ENCODE peak calls at places on chromosomes 1 and 21, in four cellular contexts. U is IMR-90, Q is H9, B is H1. L is an unnamed sample.
A peak's percentile ranks its signal among the peaks of the same experiment; 100 is the strongest.

GRCh38 chr1:24621121-24621520 is 22.0 kb upstream of the SRRM1 start:
- DNase-seq in B (peak; percentile 30), U (peak; percentile 27), Q (no peak), L (no peak)

GRCh38 chr1:207833381-207833780 is 77.5 kb downstream of the CD34 start:
- DNase-seq in Q (no peak), U (no peak), B (no peak), L (no peak)

GRCh38 chr21:41589620-41590175 is 81.7 kb upstream of the TMPRSS2 start:
- DNase-seq in Q (no peak), U (no peak), B (no peak), L (no peak)

GRCh38 chr1:52142220-52143153 is 598 bp downstream of the ZFYVE9 start:
- DNase-seq in B (peak; percentile 66), U (peak; percentile 52), Q (peak; percentile 54), L (peak; percentile 69)

GRCh38 chr1:207993477-207994445 is 82.8 kb upstream of the CD34 start:
- DNase-seq in U (no peak), Q (peak; percentile 64), B (peak; percentile 70), L (peak; percentile 70)

GRCh38 chr1:93620841-93621210 is 60.8 kb downstream of the BCAR3 start:
- DNase-seq in B (no peak), Q (peak; percentile 68), U (no peak), L (peak; percentile 92)

GRCh38 chr1:183363967-183364366 is 54.2 kb downstream of the NMNAT2 start:
- DNase-seq in B (no peak), U (no peak), Q (no peak), L (no peak)

GRCh38 chr1:21639594-21640041 is 29.5 kb downstream of the RAP1GAP start:
- DNase-seq in Q (no peak), U (no peak), B (no peak), L (peak; percentile 78)

GRCh38 chr1:246447501-246447900 is 59.6 kb downstream of the SMYD3 start:
- DNase-seq in Q (no peak), U (peak; percentile 28), B (no peak), L (no peak)

GRCh38 chr1:96901783-96902363 is 180.3 kb downstream of the PTBP2 start:
- DNase-seq in U (no peak), B (peak; percentile 54), Q (peak; percentile 49), L (no peak)

GRCh38 chr21:45467221-45467779 is 62.3 kb downstream of the COL18A1 start:
- DNase-seq in B (no peak), U (no peak), Q (no peak), L (no peak)
- H4K8ac ChIP-seq in B (no peak overlapping the region), U (no peak overlapping the region), Q (no peak overlapping the region), L (no peak overlapping the region)

GRCh38 chr1:213138892-213139291 is 87.9 kb downstream of the RPS6KC1 start:
- DNase-seq in U (peak; percentile 69), Q (no peak), B (no peak), L (no peak)
- H4K5ac ChIP-seq in U (no peak overlapping the region), Q (no peak overlapping the region), B (no peak overlapping the region), L (no peak overlapping the region)

DNA sequence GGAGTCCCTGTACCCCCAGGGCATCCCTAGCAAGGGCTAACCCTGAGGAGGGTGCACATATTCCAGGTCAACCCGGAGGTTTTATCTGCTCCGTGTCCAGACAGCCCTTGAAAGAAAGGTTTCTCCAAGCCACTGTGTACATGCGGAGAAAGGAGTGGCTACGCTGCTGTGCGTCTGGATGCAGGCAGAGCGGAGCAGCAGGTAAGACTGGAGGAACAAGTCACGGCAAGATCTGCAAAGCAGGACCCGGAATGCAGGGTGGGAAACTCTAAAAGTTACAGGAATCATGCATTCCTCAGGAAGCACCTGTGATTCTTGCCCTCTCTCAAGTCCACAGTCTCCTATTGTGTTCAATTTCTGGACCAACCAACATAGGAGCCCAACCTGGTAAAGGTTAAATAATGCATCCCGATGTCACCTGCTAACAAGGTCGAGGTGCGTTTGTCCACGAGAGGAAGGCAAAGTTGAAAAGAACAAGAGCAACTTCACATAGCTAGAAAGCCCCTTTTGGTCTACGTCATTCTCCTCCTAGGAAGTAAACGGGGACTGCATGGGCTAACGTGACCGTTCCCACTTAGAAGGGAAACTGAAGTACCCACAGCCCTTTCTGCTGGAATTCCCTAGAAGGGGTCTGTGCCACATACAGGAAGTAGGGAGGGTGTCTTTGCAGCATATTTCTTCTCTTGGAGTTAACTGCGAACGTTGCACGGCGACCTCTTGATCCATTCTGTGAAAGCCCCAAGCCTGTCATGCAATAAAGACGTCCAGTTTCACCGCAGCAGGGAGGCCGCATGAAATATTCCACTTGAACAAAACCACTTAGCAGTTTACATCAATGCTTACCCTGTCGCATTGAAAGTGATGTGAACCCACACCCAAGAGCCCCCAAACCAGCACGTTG is 5.8 kb downstream of the TIAM1 start:
- DNase-seq in Q (no peak), B (no peak), U (no peak), L (no peak)
- H4K8ac ChIP-seq in Q (no peak overlapping the region), B (no peak overlapping the region), U (no peak overlapping the region), L (no peak overlapping the region)

GRCh38 chr1:154459044-154459443 is 43.0 kb upstream of the TDRD10 start:
- DNase-seq in Q (no peak), U (no peak), B (no peak), L (no peak)

GRCh38 chr1:154456631-154457030 is 45.4 kb upstream of the TDRD10 start:
- DNase-seq in B (no peak), U (no peak), Q (no peak), L (no peak)

GRCh38 chr1:154453577-154454352 is 48.3 kb upstream of the TDRD10 start:
- DNase-seq in U (peak; percentile 71), Q (no peak), B (no peak), L (no peak)

GRCh38 chr1:154453155-154453554 is 48.0 kb downstream of the IL6R start:
- DNase-seq in Q (no peak), B (no peak), U (no peak), L (no peak)

DNA sequence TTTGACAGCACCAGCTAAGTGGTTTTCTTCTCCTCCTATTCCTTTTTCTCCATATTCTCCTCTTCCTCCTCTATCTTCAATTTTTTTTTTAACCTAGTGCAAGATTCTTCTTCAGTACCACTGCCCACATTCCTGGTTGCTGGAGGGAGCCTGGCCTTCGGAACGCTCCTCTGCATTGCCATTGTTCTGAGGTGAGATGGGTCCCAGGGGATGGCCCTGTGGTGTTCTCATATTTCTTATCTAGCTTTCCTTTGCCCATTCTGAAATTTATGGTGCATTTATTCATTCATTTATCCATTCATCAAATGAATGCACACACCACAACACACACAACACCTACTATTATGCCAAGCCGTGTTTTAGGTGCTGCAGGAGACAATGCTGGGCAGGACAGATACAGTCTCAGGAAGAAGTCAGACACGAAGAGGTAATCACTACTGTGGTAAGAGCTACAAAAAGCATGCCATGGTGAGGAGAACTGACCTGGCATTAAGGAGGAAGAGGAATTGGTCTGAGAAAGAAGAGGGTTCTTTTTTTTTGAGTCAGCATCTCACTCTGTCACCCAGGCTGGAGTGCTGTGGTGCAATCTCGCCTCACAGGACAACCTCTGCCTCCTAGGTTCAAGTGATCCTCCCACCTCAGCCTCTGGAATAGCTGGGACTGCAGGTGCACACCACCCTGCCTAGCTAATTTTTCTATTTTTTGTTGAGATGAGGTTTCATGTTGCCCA is 47.5 kb upstream of the TDRD10 start:
- DNase-seq in U (no peak), Q (no peak), B (no peak), L (no peak)
- H4K5ac ChIP-seq in U (no peak overlapping the region), Q (no peak overlapping the region), B (no peak overlapping the region), L (no peak overlapping the region)

DNA sequence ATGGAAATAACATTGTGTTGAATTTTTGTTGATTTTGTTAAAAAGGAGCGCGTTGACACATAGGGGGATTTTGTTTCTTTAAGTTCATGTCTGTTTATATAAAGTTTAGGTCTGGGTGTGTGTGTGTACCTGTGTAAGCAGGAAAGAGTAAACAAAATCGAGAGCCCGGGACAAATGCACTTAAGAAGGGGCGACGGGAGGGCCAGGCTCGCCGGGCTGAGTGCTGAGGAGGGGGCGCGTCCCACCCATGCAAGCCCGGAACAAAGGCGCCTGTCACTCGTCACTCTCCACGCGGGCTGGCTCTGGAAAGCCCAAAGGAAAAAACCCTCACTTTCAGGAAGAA is 28.8 kb upstream of the TRIM17 start:
- DNase-seq in U (no peak), B (no peak), Q (no peak), L (no peak)
- H4K8ac ChIP-seq in U (no peak overlapping the region), B (no peak overlapping the region), Q (no peak overlapping the region), L (no peak overlapping the region)

DNA sequence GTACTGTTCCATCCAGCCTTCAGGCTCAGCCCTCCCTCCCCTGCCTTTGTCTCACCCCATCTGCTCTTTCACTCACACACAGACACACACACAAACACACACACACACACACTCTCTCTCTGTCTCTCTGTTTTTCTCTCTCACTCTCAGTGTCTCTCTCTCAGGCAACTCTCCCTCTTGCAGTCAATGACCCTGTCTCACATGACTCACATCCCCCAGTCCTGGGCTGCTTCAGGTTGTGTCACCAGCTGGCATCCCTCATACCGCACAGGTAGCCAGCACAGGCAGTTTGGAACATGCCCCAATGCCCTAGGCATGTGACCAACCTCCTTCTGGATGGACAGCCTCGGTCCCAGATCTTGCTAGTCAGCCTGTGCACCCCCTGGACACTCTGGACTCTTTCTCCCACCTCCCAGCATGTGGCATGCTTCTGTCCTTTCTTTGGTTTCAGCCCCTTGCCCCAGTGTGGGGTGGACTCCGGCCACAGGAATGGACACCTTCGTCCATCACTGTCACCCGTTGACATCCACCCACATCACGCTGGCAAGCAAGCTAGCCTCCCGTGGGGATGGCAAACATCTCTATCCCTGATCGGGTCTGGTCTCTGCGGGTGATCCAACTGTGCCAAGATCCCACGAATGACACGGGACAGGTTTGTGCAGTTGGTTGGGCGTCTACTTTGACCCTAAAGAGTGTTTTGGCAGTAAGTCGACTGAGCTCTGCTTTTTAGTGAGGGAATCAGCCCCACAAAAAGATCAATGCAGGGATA is 23.4 kb upstream of the FCGR2A start:
- DNase-seq in B (no peak), U (no peak), Q (no peak), L (no peak)
- H4K5ac ChIP-seq in B (no peak overlapping the region), U (no peak overlapping the region), Q (no peak overlapping the region), L (no peak overlapping the region)

GRCh38 chr1:155000475-155000724 is 2.2 kb upstream of the ZBTB7B start:
- DNase-seq in Q (no peak), B (no peak), U (no peak), L (no peak)

GRCh38 chr1:154998201-154998780 is 4.3 kb upstream of the ZBTB7B start:
- DNase-seq in U (no peak), Q (peak; percentile 30), B (no peak), L (no peak)

GRCh38 chr1:155000725-155001437 is 1.7 kb upstream of the ZBTB7B start:
- DNase-seq in B (peak; percentile 97), Q (peak; percentile 95), U (peak; percentile 77), L (peak; percentile 98)

GRCh38 chr1:154999651-155000474 is 2.7 kb upstream of the ZBTB7B start:
- DNase-seq in U (no peak), Q (peak; percentile 77), B (peak; percentile 85), L (peak; percentile 85)

GRCh38 chr1:154998818-154999650 is 3.6 kb upstream of the ZBTB7B start:
- DNase-seq in Q (peak; percentile 89), B (peak; percentile 89), U (peak; percentile 62), L (peak; percentile 95)
- H4K8ac ChIP-seq in Q (no peak overlapping the region), B (no peak overlapping the region), U (peak overlapping the region; percentile 88), L (no peak overlapping the region)

GRCh38 chr1:226371049-226371694 is 36.7 kb downstream of the PARP1 start:
- DNase-seq in B (no peak), U (no peak), Q (no peak), L (no peak)
- H4K5ac ChIP-seq in B (no peak overlapping the region), U (no peak overlapping the region), Q (no peak overlapping the region), L (no peak overlapping the region)

L was measured in mesendoderm.